ENCODE peak calls at places on chromosomes 12 and 14, in ten cellular contexts. S is Peyer's patch; Y is activated T-helper 1 cell treated with Interleukin-2 at 50 U/mL for 16 hours; R is GM23248; Z is tibial artery; C is fibroblast of villous mesenchyme; B is stimulated activated CD4-positive, alpha-beta T cell treated with anti-CD3 and anti-CD28 coated beads, Interleukin-4, amount 100 ng/mL, for 24 hours; K is fibroblast of mammary gland; U is SJSA1; O is Right ventricle myocardium superior. Q is an unnamed sample.

GRCh38 chr12:12779529-12779928 is 5.9 kb upstream of the APOLD1 start:
- DNase-seq in C (peak), Z (no peak), S (no peak), O (no peak), U (no peak), R (peak), B (no peak), K (peak), Y (no peak), Q (no peak)

GRCh38 chr12:32548691-32549412 is 130.2 kb upstream of the DNM1L start:
- DNase-seq in C (peak), U (no peak), K (peak), Z (peak), O (no peak), S (no peak), Y (no peak), B (no peak), R (peak), Q (no peak)

GRCh38 chr14:93036652-93037341 is 78.9 kb downstream of the ITPK1 start:
- DNase-seq in U (peak), Y (no peak), R (no peak), Z (no peak), O (no peak), S (no peak), C (peak), K (peak), B (no peak), Q (no peak)

GRCh38 chr12:122023339-122024131 is 1.9 kb downstream of the BCL7A start:
- DNase-seq in R (peak), Z (peak), O (peak), C (peak), S (peak), B (no peak), U (no peak), K (peak), Y (no peak), Q (no peak)

GRCh38 chr12:42426733-42427132 is 100.8 kb downstream of the PPHLN1 start:
- DNase-seq in O (peak), B (no peak), U (no peak), C (peak), K (peak), Y (no peak), S (no peak), Z (no peak), R (peak), Q (no peak)

GRCh38 chr14:43483415-43483814 is 1023.7 kb downstream of the FSCB start:
- DNase-seq in C (no peak), B (no peak), U (no peak), R (no peak), O (no peak), Z (no peak), Y (no peak), K (no peak), S (no peak), Q (no peak)

GRCh38 chr12:27779416-27779815 is 617 bp upstream of the KLHL42 start:
- DNase-seq in S (no peak), K (peak), O (no peak), U (no peak), R (peak), C (peak), B (peak), Z (peak), Y (no peak), Q (peak)

GRCh38 chr14:69716483-69717187 is 50.3 kb upstream of the SRSF5 start:
- DNase-seq in Y (no peak), R (peak), U (peak), O (no peak), K (peak), S (no peak), B (peak), Z (peak), C (peak), Q (no peak)

GRCh38 chr12:51973560-51973959 is 22.1 kb downstream of the ACVR1B start:
- DNase-seq in Y (no peak), O (no peak), U (no peak), R (peak), Z (no peak), K (peak), S (no peak), C (peak), B (no peak), Q (no peak)

GRCh38 chr12:110546339-110546738 is 36.8 kb downstream of the PPTC7 start:
- DNase-seq in R (peak), B (no peak), O (no peak), U (no peak), K (peak), Z (no peak), Y (no peak), C (peak), S (no peak), Q (no peak)

GRCh38 chr12:49068879-49069506 is 786 bp downstream of the RHEBL1 start:
- DNase-seq in K (no peak), C (no peak), R (no peak), S (no peak), Y (no peak), B (no peak), O (no peak), U (no peak), Z (no peak), Q (no peak)

GRCh38 chr14:69260246-69260978 is 454 bp downstream of the GALNT16 start:
- DNase-seq in O (peak), R (peak), B (no peak), Y (no peak), U (no peak), S (no peak), Z (no peak), K (no peak), C (peak), Q (no peak)

GRCh38 chr12:82896979-82897378 is 210.3 kb downstream of the TMTC2 start:
- DNase-seq in Z (no peak), Y (no peak), R (peak), O (no peak), K (peak), U (no peak), C (no peak), S (no peak), B (no peak), Q (no peak)

GRCh38 chr14:103524002-103524785 is 1.6 kb upstream of the CKB start:
- DNase-seq in C (no peak), R (no peak), B (no peak), S (no peak), Y (no peak), K (no peak), U (no peak), Z (no peak), O (peak), Q (no peak)

GRCh38 chr12:123720141-123720814 is 8.1 kb downstream of the ATP6V0A2 start:
- DNase-seq in U (no peak), Y (no peak), B (no peak), K (no peak), S (no peak), O (no peak), C (no peak), Z (no peak), R (no peak), Q (no peak)